ENCODE peak calls at places on chromosomes 6 and 20, in nine cellular contexts. T, S, L, A, I, J, K, W and V are unnamed samples.

GRCh38 chr6:55153284-55153683 is 21.0 kb upstream of the HCRTR2 start:
- DNase-seq in T (no peak), K (no peak), J (no peak), W (no peak), S (no peak), L (no peak), A (no peak), I (no peak), V (no peak)

GRCh38 chr6:80932364-80932763 is 820.1 kb downstream of the TENT5A start:
- DNase-seq in A (no peak), I (no peak), L (peak; percentile 63), S (no peak), J (no peak), W (no peak), K (no peak), T (no peak), V (no peak)

GRCh38 chr6:49070411-49070810 is 392.6 kb downstream of the MMUT start:
- DNase-seq in T (no peak), L (no peak), A (peak; percentile 15), I (no peak), K (no peak), J (no peak), S (no peak), W (no peak), V (no peak)

GRCh38 chr20:22805219-22805618 is 220.8 kb upstream of the FOXA2 start:
- DNase-seq in S (peak; percentile 41), I (peak; percentile 71), T (no peak), A (no peak), L (peak; percentile 74), W (no peak), J (peak; percentile 80), K (no peak), V (no peak)

GRCh38 chr20:53872561-53873248 is 197.7 kb downstream of the BCAS1 start:
- DNase-seq in J (no peak), I (no peak), W (peak; percentile 71), T (peak; percentile 70), A (no peak), K (peak; percentile 54), S (no peak), L (peak; percentile 30), V (peak; percentile 53)

GRCh38 chr20:18628330-18628941 is 40.6 kb downstream of the DTD1 start:
- DNase-seq in J (peak; percentile 21), K (peak; percentile 18), T (no peak), S (no peak), L (no peak), A (no peak), W (peak; percentile 34), I (peak; percentile 60), V (peak; percentile 56)

GRCh38 chr6:84141506-84141905 is 85.9 kb downstream of the CEP162 start:
- DNase-seq in S (peak; percentile 15), L (no peak), J (no peak), I (no peak), T (no peak), K (no peak), A (no peak), W (no peak), V (no peak)

GRCh38 chr20:6269163-6269873 is 146.5 kb upstream of the FERMT1 start:
- DNase-seq in L (no peak), W (no peak), T (no peak), S (no peak), A (no peak), I (no peak), J (no peak), K (no peak), V (no peak)

GRCh38 chr6:113632220-113632864 is 224.8 kb upstream of the MARCKS start:
- DNase-seq in W (no peak), L (peak; percentile 88), A (no peak), T (peak; percentile 91), S (peak; percentile 99), I (no peak), J (peak; percentile 77), K (no peak), V (peak; percentile 83)

GRCh38 chr6:128070406-128070805 is 169.5 kb upstream of the THEMIS start:
- DNase-seq in S (no peak), K (no peak), I (no peak), T (no peak), A (no peak), L (peak; percentile 62), J (no peak), W (no peak), V (no peak)

GRCh38 chr6:159601211-159601610 is 91.8 kb downstream of the SOD2 start:
- DNase-seq in T (no peak), K (no peak), J (no peak), L (no peak), S (no peak), I (no peak), W (no peak), A (no peak), V (no peak)

GRCh38 chr6:7112741-7113313 is 5.1 kb downstream of the RREB1 start:
- DNase-seq in A (peak; percentile 37), W (peak; percentile 75), I (no peak), S (no peak), J (peak; percentile 36), K (peak; percentile 67), L (no peak), T (peak; percentile 41), V (no peak)

GRCh38 chr6:113015249-113015648 is 668.1 kb downstream of the RFPL4B start:
- DNase-seq in T (no peak), K (no peak), S (no peak), W (no peak), L (peak; percentile 83), J (no peak), I (no peak), A (no peak), V (no peak)

DNA sequence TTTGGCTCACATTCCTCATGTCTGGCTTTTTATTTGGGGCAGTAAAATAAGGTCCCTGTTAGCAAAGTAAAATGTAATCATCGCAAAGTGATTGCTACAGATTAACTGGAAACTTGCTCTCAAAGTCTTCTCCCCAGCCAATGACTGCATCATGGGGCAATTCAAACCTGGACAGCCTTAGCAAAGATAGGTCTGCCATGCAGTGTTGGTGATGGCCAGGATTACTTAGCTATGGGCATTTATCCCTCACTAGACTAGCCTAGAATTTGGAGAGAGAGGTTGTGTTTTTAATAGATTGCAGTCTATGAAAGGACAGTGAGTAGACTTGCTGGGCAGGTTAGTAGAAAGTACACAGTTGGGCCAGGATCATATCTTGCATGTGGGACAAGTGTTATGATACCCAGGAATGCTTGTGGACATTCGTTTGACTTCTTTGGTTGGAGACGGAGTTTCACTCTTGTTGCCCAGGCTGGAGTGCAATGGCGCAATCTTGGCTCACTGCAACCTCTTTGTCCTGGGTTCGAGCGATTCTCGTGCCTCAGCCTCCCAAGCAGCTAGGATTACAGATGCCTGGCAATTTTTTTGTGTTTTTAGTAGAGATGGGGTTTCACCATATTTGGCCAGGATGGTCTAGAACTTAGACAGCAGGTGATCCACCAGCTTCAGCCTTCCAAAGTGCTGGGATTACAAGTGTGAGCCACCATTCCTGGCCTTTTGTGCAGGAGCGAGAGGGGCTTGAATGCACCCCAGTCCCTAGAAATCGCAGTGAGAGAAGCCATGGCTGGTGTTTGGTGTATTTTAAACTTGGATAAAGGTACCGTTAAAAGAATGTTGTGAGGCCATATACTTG is 3.4 kb downstream of the RPS12 start:
- DNase-seq in S (no peak), I (no peak), L (no peak), K (no peak), T (no peak), W (no peak), J (no peak), A (no peak), V (no peak)
- H3K4me3 ChIP-seq in S (no peak overlapping the region), I (no peak overlapping the region), L (no peak overlapping the region), K (no peak overlapping the region), T (peak overlapping the region; percentile 94), W (no peak overlapping the region), J (no peak overlapping the region), A (no peak overlapping the region), V (no peak overlapping the region)

DNA sequence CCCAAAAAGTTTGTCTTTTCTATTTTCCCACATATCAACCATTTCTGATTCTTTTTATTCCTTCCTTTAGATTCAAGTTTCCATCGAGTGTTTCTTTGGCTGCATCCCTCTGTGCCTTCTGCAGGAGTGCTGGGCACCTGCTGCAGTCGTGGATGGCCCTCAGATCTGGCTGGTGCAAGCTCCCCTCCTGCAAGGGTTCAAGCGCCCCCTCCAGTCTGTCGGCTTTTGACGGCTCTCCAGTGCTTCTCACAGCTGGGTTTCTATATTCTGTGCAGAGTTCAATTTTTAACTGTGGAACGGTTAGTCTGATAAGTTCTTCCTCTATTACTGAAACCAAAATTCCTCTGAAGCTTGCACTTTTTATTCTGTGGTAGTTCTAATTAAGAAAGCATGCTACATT is 132.1 kb downstream of the HUS1B start:
- DNase-seq in W (no peak), J (no peak), I (no peak), L (no peak), K (peak; percentile 41), T (no peak), S (no peak), A (no peak), V (no peak)
- TF ChIP-seq CTCF in W (no peak), J (no peak), I (no peak), L (no peak), K (no peak), T (peak; percentile 39), S (no peak), A (no peak), V (no peak)

GRCh38 chr6:27814665-27815424 is 97.4 kb downstream of the OR2B2 start:
- DNase-seq in S (peak; percentile 97), W (peak; percentile 79), J (peak; percentile 93), L (peak; percentile 98), A (peak; percentile 85), I (no peak), T (peak; percentile 97), K (peak; percentile 59), V (peak; percentile 90)
- TF ChIP-seq POLR2A in S (peak; percentile 84), W (peak; percentile 75), J (peak; percentile 50), L (peak; percentile 71), A (no peak), I (no peak), T (peak; percentile 85), K (peak; percentile 88), V (no peak)

GRCh38 chr20:59620860-59621485 is 16.6 kb downstream of the PHACTR3 start:
- DNase-seq in I (no peak), A (no peak), T (no peak), J (no peak), L (no peak), W (no peak), S (no peak), K (no peak), V (no peak)
- H3K4me3 ChIP-seq in I (no peak overlapping the region), A (no peak overlapping the region), T (no peak overlapping the region), J (no peak overlapping the region), L (no peak overlapping the region), W (no peak overlapping the region), S (no peak overlapping the region), K (no peak overlapping the region), V (no peak overlapping the region)